ENCODE peak calls at places on chromosomes 3 and 15, in eight cellular contexts. O is GF-D8, F is DMS 273 treated with DMSO at 0.1 percent for 48 hours, Q is activated gamma-delta T cell treated with Interleukin-2 at 50 U/mL for 16 hours, N is ELF-1, Z is SW480, H is fibroblast of the aortic adventitia, D is heart left ventricle. C is an unnamed sample.

GRCh38 chr3:141940204-141940776 is 63.8 kb downstream of the ATP1B3 start:
- DNase-seq in O (peak; percentile 51), F (peak; percentile 92), Q (no peak), N (peak; percentile 53), Z (peak; percentile 38), H (peak; percentile 64), D (no peak), C (peak; percentile 64)

GRCh38 chr3:8204846-8205624 is 296.6 kb upstream of the LMCD1 start:
- DNase-seq in O (no peak), F (no peak), Q (no peak), N (no peak), Z (no peak), H (peak; percentile 47), D (no peak), C (no peak)

GRCh38 chr15:74787251-74788041 is 5.6 kb downstream of the CSK start:
- DNase-seq in O (peak; percentile 96), F (no peak), Q (peak; percentile 92), N (peak; percentile 88), Z (peak; percentile 60), H (peak; percentile 54), D (peak; percentile 83), C (peak; percentile 92)

GRCh38 chr15:74653426-74654082 is 37.9 kb downstream of the CLK3 start:
- DNase-seq in O (no peak), F (no peak), Q (no peak), N (no peak), Z (peak; percentile 56), H (peak; percentile 98), D (peak; percentile 55), C (no peak)

GRCh38 chr3:169505577-169506155 is 157.8 kb downstream of the MECOM start:
- DNase-seq in O (no peak), F (no peak), Q (no peak), N (peak; percentile 31), Z (no peak), H (no peak), D (no peak), C (no peak)

GRCh38 chr15:68374346-68374745 is 57.6 kb downstream of the ITGA11 start:
- DNase-seq in O (no peak), F (no peak), Q (no peak), N (no peak), Z (no peak), H (no peak), D (peak; percentile 14), C (peak; percentile 24)

GRCh38 chr3:195692361-195692700 is 28.4 kb upstream of the MUC20 start:
- DNase-seq in O (no peak), F (no peak), Q (no peak), N (no peak), Z (no peak), H (no peak), D (no peak), C (peak; percentile 50)

GRCh38 chr15:60179786-60180391 is 175.8 kb downstream of the FOXB1 start:
- DNase-seq in O (no peak), F (no peak), Q (peak; percentile 31), N (no peak), Z (peak; percentile 42), H (peak; percentile 74), D (no peak), C (no peak)

GRCh38 chr3:81743096-81744025 is 18.1 kb downstream of the GBE1 start:
- DNase-seq in O (peak; percentile 12), F (peak; percentile 16), Q (no peak), N (no peak), Z (no peak), H (peak; percentile 99), D (no peak), C (no peak)

GRCh38 chr3:122523317-122523716 is 8.6 kb upstream of the KPNA1 start:
- DNase-seq in O (no peak), F (no peak), Q (no peak), N (no peak), Z (no peak), H (no peak), D (no peak), C (no peak)

C was measured in posterior vena cava.